ENCODE peak calls at places on chromosomes 7 and 10, in five cellular contexts. G, F, A, Q and X are unnamed samples.

GRCh38 chr7:155758348-155758747 is 53.9 kb downstream of the SHH start:
- DNase-seq in F (no peak), G (no peak), A (no peak), Q (no peak), X (no peak)

GRCh38 chr7:52741670-52742069 is 293.8 kb upstream of the POM121L12 start:
- DNase-seq in F (no peak), A (no peak), G (no peak), Q (no peak), X (no peak)

GRCh38 chr10:15136960-15137359 is 31.5 kb downstream of the NMT2 start:
- DNase-seq in Q (no peak), A (peak; percentile 50), G (no peak), F (no peak), X (no peak)

GRCh38 chr7:47535033-47535703 is 46.7 kb downstream of the TNS3 start:
- DNase-seq in G (no peak), F (no peak), A (peak; percentile 21), Q (no peak), X (no peak)

GRCh38 chr10:31152421-31153133 is 120.9 kb upstream of the ZNF438 start:
- DNase-seq in G (no peak), A (no peak), Q (no peak), F (no peak), X (no peak)

GRCh38 chr7:20385121-20385520 is 54.4 kb downstream of the ITGB8 start:
- DNase-seq in F (no peak), G (no peak), Q (no peak), A (peak; percentile 51), X (no peak)

GRCh38 chr7:114426824-114427223 is 12.2 kb downstream of the FOXP2 start:
- DNase-seq in F (no peak), Q (no peak), A (peak; percentile 60), G (no peak), X (no peak)

GRCh38 chr7:128264477-128264876 is 23.4 kb downstream of the LEP start:
- DNase-seq in G (peak; percentile 15), A (no peak), Q (no peak), F (no peak), X (no peak)

GRCh38 chr10:105706281-105707026 is 1065.4 kb downstream of the SORCS3 start:
- DNase-seq in A (no peak), G (no peak), F (no peak), Q (no peak), X (no peak)

GRCh38 chr7:6649241-6649961 is 12.3 kb downstream of the ZNF316 start:
- DNase-seq in G (no peak), Q (no peak), F (peak; percentile 46), A (no peak), X (no peak)

GRCh38 chr10:78474743-78475142 is 441.1 kb downstream of the RPS24 start:
- DNase-seq in F (no peak), G (no peak), A (no peak), Q (no peak), X (no peak)

GRCh38 chr7:132406039-132406438 is 170.2 kb downstream of the PLXNA4 start:
- DNase-seq in F (no peak), G (no peak), A (no peak), Q (no peak), X (no peak)

GRCh38 chr10:84329986-84330651 is 1.7 kb downstream of the CCSER2 start:
- DNase-seq in A (no peak), Q (peak; percentile 37), G (no peak), F (no peak), X (no peak)

GRCh38 chr10:86650151-86650550 is 4.2 kb upstream of the OPN4 start:
- DNase-seq in F (no peak), A (no peak), Q (no peak), G (peak; percentile 0), X (no peak)

GRCh38 chr10:113228570-113228969 is 278.5 kb downstream of the TCF7L2 start:
- DNase-seq in A (peak; percentile 32), G (no peak), Q (no peak), F (no peak), X (no peak)

GRCh38 chr7:159215053-159215452 is 70.4 kb upstream of the VIPR2 start:
- DNase-seq in F (no peak), Q (no peak), A (no peak), G (no peak), X (no peak)

GRCh38 chr10:28188520-28188919 is 114.3 kb downstream of the MPP7 start:
- DNase-seq in Q (no peak), G (no peak), A (no peak), F (no peak), X (no peak)

GRCh38 chr10:112950714-112951348 is 784 bp downstream of the TCF7L2 start:
- DNase-seq in F (peak; percentile 57), Q (no peak), G (peak; percentile 27), A (peak; percentile 59), X (peak; percentile 35)

GRCh38 chr10:8312861-8313260 is 258.4 kb downstream of the GATA3 start:
- DNase-seq in G (no peak), A (peak; percentile 74), Q (no peak), F (no peak), X (no peak)

GRCh38 chr7:81161459-81162075 is 242.7 kb upstream of the SEMA3C start:
- DNase-seq in F (no peak), G (no peak), Q (no peak), A (peak; percentile 86), X (no peak)

GRCh38 chr10:124735491-124736286 is 8.5 kb downstream of the FAM53B start:
- DNase-seq in G (no peak), A (no peak), Q (no peak), F (no peak), X (no peak)
- H3K4me1 ChIP-seq in G (peaks cover 90% of the 10 kb centered on the region), A (peaks cover 44% of the 10 kb centered on the region), Q (peaks cover 99% of the 10 kb centered on the region), F (no peaks in the 10 kb centered on the region), X (peaks cover 61% of the 10 kb centered on the region)

GRCh38 chr7:157004050-157004838 is 6.2 kb downstream of the MNX1 start:
- DNase-seq in G (no peak), Q (no peak), A (peak; percentile 49), F (no peak), X (peak; percentile 72)

GRCh38 chr7:157001920-157002818 is 8.3 kb downstream of the MNX1 start:
- DNase-seq in Q (no peak), A (no peak), G (peak; percentile 11), F (no peak), X (peak; percentile 50)

GRCh38 chr7:157000741-157001653 is 9.5 kb downstream of the MNX1 start:
- DNase-seq in A (no peak), F (no peak), G (peak; percentile 12), Q (no peak), X (no peak)

GRCh38 chr7:157003445-157004049 is 6.9 kb downstream of the MNX1 start:
- DNase-seq in A (no peak), Q (no peak), G (no peak), F (no peak), X (no peak)

GRCh38 chr7:157002819-157003421 is 7.5 kb downstream of the MNX1 start:
- DNase-seq in F (no peak), Q (no peak), G (peak; percentile 12), A (no peak), X (no peak)
- H3K27me3 ChIP-seq in F (no peaks in the 10 kb centered on the region), Q (peaks cover 57% of the 10 kb centered on the region), G (peaks cover 6% of the 10 kb centered on the region), A (peaks cover 100% of the 10 kb centered on the region), X (peaks cover 100% of the 10 kb centered on the region)

DNA sequence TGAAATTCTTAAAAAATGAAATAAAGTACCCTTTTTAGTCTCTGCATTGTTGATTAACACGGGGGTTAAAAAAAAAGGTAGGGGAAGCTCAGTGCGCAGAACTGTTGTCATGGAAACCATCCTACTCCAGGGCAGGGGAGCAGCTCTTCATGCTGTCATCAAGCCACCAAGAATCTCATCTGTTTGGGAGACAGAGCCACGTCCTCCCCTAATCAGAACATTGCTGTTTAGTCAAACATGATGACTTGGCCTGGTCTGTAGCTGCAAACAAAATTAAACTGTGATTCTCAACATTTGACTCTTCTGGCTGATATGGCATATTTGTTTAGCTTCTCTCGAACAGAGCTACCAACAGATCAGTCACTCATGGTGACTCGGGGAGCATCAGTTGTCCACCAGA is 254.4 kb upstream of the KLF14 start:
- DNase-seq in Q (no peak), A (no peak), G (no peak), F (no peak), X (no peak)
- H3K4me1 ChIP-seq in Q (peaks cover 66% of the 10 kb centered on the region), A (no peaks in the 10 kb centered on the region), G (peaks cover 62% of the 10 kb centered on the region), F (peaks cover 8% of the 10 kb centered on the region), X (peaks cover 74% of the 10 kb centered on the region)

GRCh38 chr7:44223362-44224114 is 22.8 kb downstream of the YKT6 start:
- DNase-seq in G (no peak), F (peak; percentile 18), A (no peak), Q (no peak), X (peak; percentile 37)

GRCh38 chr7:44226396-44226753 is 25.6 kb downstream of the YKT6 start:
- DNase-seq in F (no peak), Q (no peak), G (no peak), A (no peak), X (no peak)

GRCh38 chr7:44225566-44226395 is 25.0 kb downstream of the YKT6 start:
- DNase-seq in F (no peak), A (no peak), Q (no peak), G (no peak), X (peak; percentile 67)

GRCh38 chr7:44224216-44224950 is 23.6 kb downstream of the YKT6 start:
- DNase-seq in F (peak; percentile 26), A (no peak), G (no peak), Q (no peak), X (no peak)

DNA sequence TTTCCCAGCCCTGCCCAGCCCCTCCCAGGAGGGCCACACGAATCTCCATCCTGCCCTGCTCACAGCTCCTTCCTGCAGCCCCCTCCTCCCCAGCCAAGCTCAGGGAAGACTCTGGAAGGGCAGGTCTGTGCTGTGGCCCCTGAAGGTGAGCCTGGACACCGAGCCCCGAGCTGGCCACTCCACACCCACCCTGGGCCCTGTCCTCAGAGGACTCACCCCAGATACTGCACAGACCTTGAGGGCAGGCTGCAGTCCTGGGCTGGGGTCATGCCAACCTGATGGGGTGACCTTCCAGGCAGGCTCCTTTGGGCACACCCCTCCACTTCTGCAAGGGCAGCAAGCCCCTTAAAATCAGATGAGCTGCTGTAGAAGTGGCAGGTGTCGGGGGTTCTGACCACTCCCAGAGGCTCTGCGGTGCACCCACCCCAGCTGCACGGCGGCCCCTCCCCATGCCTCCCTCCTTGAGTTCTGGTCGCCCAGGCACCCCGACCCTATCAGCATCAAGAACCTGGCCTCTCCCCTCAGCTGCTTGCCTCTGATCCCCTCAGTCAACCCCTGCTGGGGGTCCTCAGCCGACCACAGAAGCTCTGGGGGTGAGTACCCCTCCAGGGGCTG is 24.3 kb downstream of the YKT6 start:
- DNase-seq in G (no peak), A (no peak), Q (no peak), F (peak; percentile 26), X (no peak)
- H3K27me3 ChIP-seq in G (no peaks in the 10 kb centered on the region), A (no peaks in the 10 kb centered on the region), Q (no peaks in the 10 kb centered on the region), F (no peaks in the 10 kb centered on the region), X (peaks cover 33% of the 10 kb centered on the region)